ENCODE peak calls at places on chromosomes 11 and 22, in five cellular contexts. One of them, this sample, is unnamed.

GRCh38 chr11:35647535-35648092 is 15.0 kb upstream of the TRIM44 start:
- DNase-seq in HCT116: no peak
- DNase-seq in astrocyte: no peak
- DNase-seq in GM23248: no peak
- DNase-seq in PC-9: no peak
- DNase-seq in this sample: no peak

GRCh38 chr11:77147668-77148321 is 19.7 kb downstream of the MYO7A start:
- DNase-seq in HCT116: no peak
- DNase-seq in astrocyte: no peak
- DNase-seq in GM23248: peak; percentile 53
- DNase-seq in PC-9: no peak
- DNase-seq in this sample: no peak

GRCh38 chr11:117915219-117915618 is 14.0 kb downstream of the TMPRSS13 start:
- DNase-seq in HCT116: no peak
- DNase-seq in astrocyte: no peak
- DNase-seq in GM23248: no peak
- DNase-seq in PC-9: no peak
- DNase-seq in this sample: no peak

GRCh38 chr11:304061-304506 is 3.5 kb upstream of the IFITM2 start:
- DNase-seq in HCT116: no peak
- DNase-seq in astrocyte: no peak
- DNase-seq in GM23248: no peak
- DNase-seq in PC-9: no peak
- DNase-seq in this sample: no peak

GRCh38 chr11:86802601-86803051 is 2.3 kb downstream of the PRSS23 start:
- DNase-seq in HCT116: peak; percentile 53
- DNase-seq in astrocyte: peak; percentile 50
- DNase-seq in GM23248: peak; percentile 67
- DNase-seq in PC-9: peak; percentile 93
- DNase-seq in this sample: peak; percentile 56

GRCh38 chr11:68655806-68656205 is 28.5 kb upstream of the GAL start:
- DNase-seq in HCT116: no peak
- DNase-seq in astrocyte: no peak
- DNase-seq in GM23248: no peak
- DNase-seq in PC-9: no peak
- DNase-seq in this sample: no peak

GRCh38 chr11:67634366-67635230 is 4.9 kb upstream of the NUDT8 start:
- DNase-seq in HCT116: no peak
- DNase-seq in astrocyte: no peak
- DNase-seq in GM23248: no peak
- DNase-seq in PC-9: no peak
- DNase-seq in this sample: no peak

GRCh38 chr22:31829505-31829904 is 75.7 kb downstream of the DEPDC5 start:
- DNase-seq in HCT116: peak; percentile 89
- DNase-seq in astrocyte: peak; percentile 95
- DNase-seq in GM23248: peak; percentile 96
- DNase-seq in PC-9: peak; percentile 94
- DNase-seq in this sample: no peak

GRCh38 chr11:129846508-129847335 is 31.1 kb downstream of the TMEM45B start:
- DNase-seq in HCT116: no peak
- DNase-seq in astrocyte: peak; percentile 99
- DNase-seq in GM23248: peak; percentile 95
- DNase-seq in PC-9: peak; percentile 99
- DNase-seq in this sample: peak; percentile 89

GRCh38 chr22:40535642-40536041 is 100.9 kb downstream of the MRTFA start:
- DNase-seq in HCT116: no peak
- DNase-seq in astrocyte: no peak
- DNase-seq in GM23248: no peak
- DNase-seq in PC-9: no peak
- DNase-seq in this sample: no peak

GRCh38 chr11:28969832-28970231 is 861.6 kb downstream of the METTL15 start:
- DNase-seq in HCT116: no peak
- DNase-seq in astrocyte: no peak
- DNase-seq in GM23248: no peak
- DNase-seq in PC-9: no peak
- DNase-seq in this sample: no peak

GRCh38 chr11:128506999-128507591 is 80.3 kb downstream of the ETS1 start:
- DNase-seq in HCT116: no peak
- DNase-seq in astrocyte: peak; percentile 95
- DNase-seq in GM23248: peak; percentile 99
- DNase-seq in PC-9: peak; percentile 81
- DNase-seq in this sample: no peak

GRCh38 chr11:64542172-64543125 is 48.6 kb upstream of the SLC22A12 start:
- DNase-seq in HCT116: no peak
- DNase-seq in astrocyte: no peak
- DNase-seq in GM23248: no peak
- DNase-seq in PC-9: no peak
- DNase-seq in this sample: no peak

GRCh38 chr22:46661221-46661851 is 41.1 kb downstream of the GRAMD4 start:
- DNase-seq in HCT116: peak; percentile 62
- DNase-seq in astrocyte: peak; percentile 56
- DNase-seq in GM23248: peak; percentile 32
- DNase-seq in PC-9: no peak
- DNase-seq in this sample: no peak

GRCh38 chr11:17408641-17409040 is 20.2 kb upstream of the KCNJ11 start:
- DNase-seq in HCT116: no peak
- DNase-seq in astrocyte: no peak
- DNase-seq in GM23248: no peak
- DNase-seq in PC-9: no peak
- DNase-seq in this sample: no peak

GRCh38 chr22:31630331-31631329 is 31.4 kb downstream of the PISD start:
- DNase-seq in HCT116: no peak
- DNase-seq in astrocyte: peak; percentile 60
- DNase-seq in GM23248: peak; percentile 87
- DNase-seq in PC-9: peak; percentile 78
- DNase-seq in this sample: peak; percentile 72

GRCh38 chr11:129530154-129530895 is 154.7 kb downstream of the BARX2 start:
- DNase-seq in HCT116: no peak
- DNase-seq in astrocyte: no peak
- DNase-seq in GM23248: no peak
- DNase-seq in PC-9: no peak
- DNase-seq in this sample: no peak

GRCh38 chr11:18608373-18608772 is 8.8 kb downstream of the MISFA start:
- DNase-seq in HCT116: no peak
- DNase-seq in astrocyte: no peak
- DNase-seq in GM23248: no peak
- DNase-seq in PC-9: no peak
- DNase-seq in this sample: no peak

GRCh38 chr11:84628871-84629625 is 998.1 kb downstream of the DLG2 start:
- DNase-seq in HCT116: no peak
- DNase-seq in astrocyte: no peak
- DNase-seq in GM23248: no peak
- DNase-seq in PC-9: no peak
- DNase-seq in this sample: no peak

GRCh38 chr11:65611028-65611757 is 2.8 kb downstream of the MAP3K11 start:
- DNase-seq in HCT116: no peak
- DNase-seq in astrocyte: no peak
- DNase-seq in GM23248: no peak
- DNase-seq in PC-9: no peak
- DNase-seq in this sample: no peak

GRCh38 chr11:11569936-11570491 is 51.8 kb downstream of the GALNT18 start:
- DNase-seq in HCT116: no peak
- DNase-seq in astrocyte: no peak
- DNase-seq in GM23248: peak; percentile 50
- DNase-seq in PC-9: no peak
- DNase-seq in this sample: no peak

GRCh38 chr11:31919175-31919574 is 108.1 kb upstream of the PAX6 start:
- DNase-seq in HCT116: no peak
- DNase-seq in astrocyte: no peak
- DNase-seq in GM23248: no peak
- DNase-seq in PC-9: no peak
- DNase-seq in this sample: no peak

GRCh38 chr22:20422965-20423635 is 14.5 kb downstream of the SCARF2 start:
- DNase-seq in HCT116: no peak
- DNase-seq in astrocyte: no peak
- DNase-seq in GM23248: peak; percentile 73
- DNase-seq in PC-9: no peak
- DNase-seq in this sample: no peak

GRCh38 chr11:83910135-83910534 is 624.0 kb upstream of the CCDC90B start:
- DNase-seq in HCT116: no peak
- DNase-seq in astrocyte: no peak
- DNase-seq in GM23248: no peak
- DNase-seq in PC-9: no peak
- DNase-seq in this sample: no peak

GRCh38 chr11:112999518-112999917 is 38.3 kb downstream of the NCAM1 start:
- DNase-seq in HCT116: no peak
- DNase-seq in astrocyte: no peak
- DNase-seq in GM23248: no peak
- DNase-seq in PC-9: no peak
- DNase-seq in this sample: no peak

GRCh38 chr11:69048718-69049489 is at the start of gene TPCN2:
- DNase-seq in HCT116: peak; percentile 91
- DNase-seq in astrocyte: peak; percentile 88
- DNase-seq in GM23248: peak; percentile 95
- DNase-seq in PC-9: peak; percentile 86
- DNase-seq in this sample: peak; percentile 91

GRCh38 chr11:103537904-103538502 is 428.8 kb downstream of the DYNC2H1 start:
- DNase-seq in HCT116: peak; percentile 21
- DNase-seq in astrocyte: no peak
- DNase-seq in GM23248: peak; percentile 65
- DNase-seq in PC-9: no peak
- DNase-seq in this sample: no peak

GRCh38 chr11:68684385-68685356 is at the start of gene GAL:
- DNase-seq in HCT116: no peak
- DNase-seq in astrocyte: no peak
- DNase-seq in GM23248: peak; percentile 69
- DNase-seq in PC-9: no peak
- DNase-seq in this sample: no peak

GRCh38 chr11:118544647-118545010 is 13.6 kb downstream of the TMEM25 start:
- DNase-seq in HCT116: no peak
- DNase-seq in astrocyte: no peak
- DNase-seq in GM23248: no peak
- DNase-seq in PC-9: no peak
- DNase-seq in this sample: no peak

GRCh38 chr22:50303848-50304527 is 3.5 kb downstream of the PLXNB2 start:
- DNase-seq in HCT116: no peak
- DNase-seq in astrocyte: no peak
- DNase-seq in GM23248: peak; percentile 48
- DNase-seq in PC-9: peak; percentile 94
- DNase-seq in this sample: no peak
- H4K20me1 ChIP-seq in HCT116: no peaks in the 10 kb centered on the region
- H4K20me1 ChIP-seq in astrocyte: peaks cover 59% of the 10 kb centered on the region
- H4K20me1 ChIP-seq in GM23248: no peaks in the 10 kb centered on the region
- H4K20me1 ChIP-seq in PC-9: peaks cover 49% of the 10 kb centered on the region
- H4K20me1 ChIP-seq in this sample: no peaks in the 10 kb centered on the region

DNA sequence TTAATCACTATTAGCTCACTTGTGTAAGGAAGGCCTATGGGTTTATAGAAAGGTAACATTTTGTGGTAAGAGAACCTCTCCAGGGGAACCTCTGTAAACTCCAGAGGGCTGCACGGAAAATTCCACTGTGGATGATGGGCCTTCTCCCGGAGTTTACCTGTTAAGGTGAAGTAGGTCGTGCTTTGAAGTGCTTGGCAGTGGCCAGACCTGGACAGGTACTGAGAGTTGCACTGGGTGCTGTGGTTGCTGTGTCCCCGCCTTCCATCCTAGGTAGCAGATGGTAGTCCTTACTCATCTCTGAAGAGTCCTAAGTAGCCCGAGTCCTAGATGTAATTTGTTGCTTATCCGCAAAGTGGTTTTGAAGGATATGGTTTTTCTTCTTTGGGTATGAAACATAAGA is 133.4 kb downstream of the TEAD1 start:
- DNase-seq in HCT116: no peak
- DNase-seq in astrocyte: no peak
- DNase-seq in GM23248: no peak
- DNase-seq in PC-9: no peak
- DNase-seq in this sample: peak; percentile 57
- H3K4me2 ChIP-seq in HCT116: peak overlapping the region; percentile 34
- H3K4me2 ChIP-seq in astrocyte: no peak overlapping the region
- H3K4me2 ChIP-seq in GM23248: no peak overlapping the region
- H3K4me2 ChIP-seq in PC-9: no peak overlapping the region
- H3K4me2 ChIP-seq in this sample: peak overlapping the region; percentile 77

DNA sequence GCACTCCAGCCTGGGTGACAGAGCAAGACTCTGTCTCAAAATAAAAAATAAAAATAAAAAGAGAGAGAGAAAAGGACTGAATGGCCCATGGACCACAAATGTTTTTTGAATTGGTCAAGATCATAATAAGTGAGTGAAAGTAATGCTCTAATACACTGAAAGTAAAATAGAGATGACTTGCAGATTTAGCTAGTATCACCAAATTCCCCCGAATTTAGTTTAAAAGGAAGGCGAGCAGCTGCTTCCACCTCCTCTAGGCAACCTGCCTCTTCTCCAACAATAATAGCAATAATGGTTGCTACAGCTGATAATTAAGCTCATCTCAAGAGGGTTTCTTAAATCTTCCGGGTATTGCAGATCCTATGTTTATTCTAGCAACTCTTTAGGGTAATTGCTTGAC is 36.8 kb downstream of the CELF1 start:
- DNase-seq in HCT116: no peak
- DNase-seq in astrocyte: no peak
- DNase-seq in GM23248: no peak
- DNase-seq in PC-9: no peak
- DNase-seq in this sample: no peak
- H4K20me1 ChIP-seq in HCT116: peaks cover 11% of the 10 kb centered on the region
- H4K20me1 ChIP-seq in astrocyte: peaks cover 59% of the 10 kb centered on the region
- H4K20me1 ChIP-seq in GM23248: peaks cover 12% of the 10 kb centered on the region
- H4K20me1 ChIP-seq in PC-9: peaks cover 37% of the 10 kb centered on the region
- H4K20me1 ChIP-seq in this sample: peaks cover 15% of the 10 kb centered on the region

GRCh38 chr11:122105009-122105828 is 10.8 kb downstream of the BLID start:
- DNase-seq in HCT116: peak; percentile 32
- DNase-seq in astrocyte: peak; percentile 59
- DNase-seq in GM23248: peak; percentile 65
- DNase-seq in PC-9: no peak
- DNase-seq in this sample: no peak
- H3K4me2 ChIP-seq in HCT116: peak overlapping the region; percentile 57
- H3K4me2 ChIP-seq in astrocyte: peak overlapping the region; percentile 87
- H3K4me2 ChIP-seq in GM23248: peak overlapping the region; percentile 100
- H3K4me2 ChIP-seq in PC-9: no peak overlapping the region
- H3K4me2 ChIP-seq in this sample: no peak overlapping the region

GRCh38 chr22:30306629-30307016 is 17.3 kb upstream of the CASTOR1 start:
- DNase-seq in HCT116: no peak
- DNase-seq in astrocyte: no peak
- DNase-seq in GM23248: no peak
- DNase-seq in PC-9: no peak
- DNase-seq in this sample: peak; percentile 37
- H4K20me1 ChIP-seq in HCT116: no peaks in the 10 kb centered on the region
- H4K20me1 ChIP-seq in astrocyte: peaks cover 98% of the 10 kb centered on the region
- H4K20me1 ChIP-seq in GM23248: peaks cover 12% of the 10 kb centered on the region
- H4K20me1 ChIP-seq in PC-9: peaks cover 9% of the 10 kb centered on the region
- H4K20me1 ChIP-seq in this sample: no peaks in the 10 kb centered on the region